ENCODE peak calls at places on chromosome 19, in four cellular contexts. A is GM12878, V is HepG2, P is K562. Y is an unnamed sample.

GRCh38 chr19:19453129-19453461 is 47.6 kb downstream of the GATAD2A start:
- DNase-seq in A (no peak), V (no peak), P (no peak), Y (no peak)

GRCh38 chr19:6674868-6675305 is 4.9 kb upstream of the TNFSF14 start:
- DNase-seq in A (peak), V (no peak), P (peak), Y (no peak)

GRCh38 chr19:16714702-16715294 is 4.8 kb upstream of the NWD1 start:
- DNase-seq in A (peak), V (peak), P (peak), Y (peak)

GRCh38 chr19:41226053-41226873 is 7.2 kb downstream of the AXL start:
- DNase-seq in A (no peak), V (peak), P (peak), Y (peak)

GRCh38 chr19:38838208-38838985 is 6.8 kb upstream of the ECH1 start:
- DNase-seq in A (no peak), V (no peak), P (no peak), Y (no peak)

GRCh38 chr19:2491130-2491801 is 15.3 kb downstream of the GADD45B start:
- DNase-seq in A (no peak), V (no peak), P (no peak), Y (no peak)

GRCh38 chr19:3467437-3468198 is 12.7 kb downstream of the SMIM24 start:
- DNase-seq in A (no peak), V (no peak), P (peak), Y (no peak)

GRCh38 chr19:54207908-54208783 is 7.5 kb downstream of the RPS9 start:
- DNase-seq in A (peak), V (peak), P (peak), Y (no peak)

GRCh38 chr19:2246801-2247361 is 2.2 kb upstream of the AMH start:
- DNase-seq in A (no peak), V (no peak), P (no peak), Y (no peak)

GRCh38 chr19:14053032-14053431 is 8.8 kb downstream of the PALM3 start:
- DNase-seq in A (no peak), V (no peak), P (no peak), Y (no peak)

GRCh38 chr19:4763021-4763420 is 28.5 kb upstream of the FEM1A start:
- DNase-seq in A (no peak), V (no peak), P (no peak), Y (no peak)

GRCh38 chr19:7682175-7682855 is 1.7 kb downstream of the TRAPPC5 start:
- DNase-seq in A (no peak), V (no peak), P (no peak), Y (no peak)

GRCh38 chr19:55986487-55986886 is at the start of gene NLRP5:
- DNase-seq in A (no peak), V (no peak), P (peak), Y (no peak)

GRCh38 chr19:32570081-32570785 is 10.8 kb upstream of the PDCD5 start:
- DNase-seq in A (no peak), V (peak), P (peak), Y (peak)

GRCh38 chr19:45470147-45471081 is 2.6 kb downstream of the FOSB start:
- DNase-seq in A (no peak), V (no peak), P (peak), Y (no peak)

GRCh38 chr19:45876411-45877197 is 9.3 kb downstream of the IRF2BP1 start:
- DNase-seq in A (no peak), V (peak), P (peak), Y (no peak)

GRCh38 chr19:7417671-7418324 is 69.1 kb downstream of the ARHGEF18 start:
- DNase-seq in A (no peak), V (no peak), P (peak), Y (no peak)

GRCh38 chr19:16225279-16226183 is 27.8 kb downstream of the AP1M1 start:
- DNase-seq in A (no peak), V (no peak), P (no peak), Y (no peak)

GRCh38 chr19:34188388-34188787 is 16.1 kb downstream of the LSM14A start:
- DNase-seq in A (no peak), V (no peak), P (no peak), Y (no peak)

GRCh38 chr19:30070970-30071632 is 129.1 kb downstream of the URI1 start:
- DNase-seq in A (no peak), V (no peak), P (no peak), Y (no peak)

GRCh38 chr19:45752639-45753038 is 16.4 kb downstream of the SIX5 start:
- DNase-seq in A (no peak), V (no peak), P (no peak), Y (no peak)

GRCh38 chr19:38745316-38745715 is 1.0 kb upstream of the CAPN12 start:
- DNase-seq in A (no peak), V (no peak), P (no peak), Y (no peak)

GRCh38 chr19:3234800-3235199 is 10.3 kb downstream of the CELF5 start:
- DNase-seq in A (no peak), V (no peak), P (peak), Y (peak)

GRCh38 chr19:46718157-46718933 is 1.4 kb upstream of the PRKD2 start:
- DNase-seq in A (peak), V (no peak), P (peak), Y (no peak)

GRCh38 chr19:10315335-10316214 is at the start of gene FDX2:
- DNase-seq in A (peak), V (peak), P (peak), Y (peak)
- TF ChIP-seq SP1 in A (no peak), V (peak), P (no peak), Y (no peak)

GRCh38 chr19:48565090-48565489 is 13.1 kb downstream of the SULT2B1 start:
- DNase-seq in A (no peak), V (peak), P (peak), Y (no peak)

GRCh38 chr19:48571378-48572162 is 19.6 kb downstream of the SULT2B1 start:
- DNase-seq in A (no peak), V (peak), P (no peak), Y (no peak)

GRCh38 chr19:48568345-48568886 is 16.4 kb downstream of the SULT2B1 start:
- DNase-seq in A (no peak), V (peak), P (peak), Y (no peak)

GRCh38 chr19:48573163-48573505 is 21.2 kb downstream of the SULT2B1 start:
- DNase-seq in A (no peak), V (peak), P (no peak), Y (no peak)

GRCh38 chr19:48569814-48570213 is 17.8 kb downstream of the SULT2B1 start:
- DNase-seq in A (no peak), V (no peak), P (no peak), Y (no peak)
- TF ChIP-seq TARDBP in A (no peak), V (no peak), P (no peak), Y (no peak)

DNA sequence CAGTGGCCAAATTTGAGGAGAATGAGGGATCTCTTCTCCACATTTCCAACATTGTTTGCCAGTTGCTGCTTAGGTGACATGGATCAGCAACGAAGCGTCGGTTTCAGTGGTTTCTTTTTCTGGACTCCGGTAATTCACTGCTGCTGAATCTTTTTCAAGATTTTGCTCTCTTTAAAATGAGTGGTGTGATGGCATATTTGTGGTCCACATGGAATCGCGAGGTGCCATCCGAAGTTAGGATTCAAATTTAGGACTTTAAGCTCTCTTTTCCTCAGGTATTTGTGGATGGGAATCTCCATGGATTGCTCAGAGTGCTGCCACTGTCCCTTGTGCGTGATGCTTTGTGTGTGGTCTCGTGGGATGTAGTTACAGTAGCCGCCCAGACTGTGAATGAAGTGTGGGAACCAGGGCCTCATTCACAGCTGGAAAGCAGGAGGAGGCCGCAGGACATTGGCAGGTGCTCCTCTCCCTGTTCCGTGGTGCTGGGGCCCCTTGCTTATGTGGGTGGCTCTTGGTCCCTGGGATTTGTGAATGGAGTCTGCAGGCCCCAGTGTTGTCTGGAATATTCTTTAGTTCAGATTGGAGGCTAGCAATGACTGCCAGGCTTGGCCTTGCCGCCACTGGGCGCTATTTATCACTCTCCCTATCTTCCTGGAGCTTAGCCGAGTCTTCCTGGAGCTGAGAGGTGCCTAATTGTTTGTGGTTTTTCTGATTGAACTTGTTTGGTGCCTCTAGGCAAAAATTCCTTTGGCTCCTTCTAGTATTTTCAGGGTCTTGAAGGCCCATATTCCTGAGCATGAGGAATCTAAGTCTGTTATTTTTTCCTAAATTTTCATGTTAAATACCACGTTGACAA is 1.5 kb downstream of the ILF3 start:
- DNase-seq in A (no peak), V (peak), P (peak), Y (no peak)
- TF ChIP-seq SP1 in A (no peak), V (no peak), P (peak), Y (no peak)

DNA sequence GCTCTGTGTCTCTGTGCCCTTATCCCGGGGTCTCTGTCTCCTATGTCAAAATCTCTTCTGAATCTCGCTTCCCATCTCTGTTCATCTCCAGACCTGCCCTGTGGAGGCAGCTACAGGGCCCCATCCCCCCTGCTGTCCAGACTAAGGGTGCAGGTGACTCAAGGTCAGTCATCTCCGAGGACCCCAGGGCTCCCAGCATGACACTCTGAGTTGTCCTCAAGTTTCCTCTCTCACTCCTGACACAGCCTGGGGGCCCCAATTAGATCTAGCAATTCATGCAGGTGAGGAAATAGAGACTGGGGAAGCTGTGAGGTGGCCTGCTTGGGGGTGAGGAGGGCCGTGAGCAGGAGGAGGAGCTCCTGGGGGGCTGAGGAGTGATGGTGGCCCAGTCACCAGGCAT is 2.1 kb upstream of the CNFN start:
- DNase-seq in A (no peak), V (no peak), P (no peak), Y (no peak)
- TF ChIP-seq TARDBP in A (no peak), V (no peak), P (no peak), Y (no peak)

GRCh38 chr19:18321729-18322091 is 1.2 kb downstream of the LSM4 start:
- DNase-seq in A (no peak), V (no peak), P (peak), Y (no peak)

GRCh38 chr19:18322318-18322758 is 538 bp downstream of the LSM4 start:
- DNase-seq in A (no peak), V (peak), P (peak), Y (no peak)

GRCh38 chr19:18322759-18323460 is at the start of gene LSM4:
- DNase-seq in A (peak), V (peak), P (peak), Y (peak)

GRCh38 chr19:18319591-18320135 is 3.2 kb downstream of the LSM4 start:
- DNase-seq in A (no peak), V (peak), P (no peak), Y (no peak)

GRCh38 chr19:18320865-18321728 is 1.8 kb downstream of the LSM4 start:
- DNase-seq in A (no peak), V (no peak), P (no peak), Y (no peak)
- TF ChIP-seq SP1 in A (no peak), V (no peak), P (no peak), Y (no peak)

GRCh38 chr19:43731346-43731745 is 15.5 kb downstream of the IRGC start:
- DNase-seq in A (no peak), V (no peak), P (no peak), Y (no peak)
- TF ChIP-seq TARDBP in A (no peak), V (no peak), P (no peak), Y (no peak)

DNA sequence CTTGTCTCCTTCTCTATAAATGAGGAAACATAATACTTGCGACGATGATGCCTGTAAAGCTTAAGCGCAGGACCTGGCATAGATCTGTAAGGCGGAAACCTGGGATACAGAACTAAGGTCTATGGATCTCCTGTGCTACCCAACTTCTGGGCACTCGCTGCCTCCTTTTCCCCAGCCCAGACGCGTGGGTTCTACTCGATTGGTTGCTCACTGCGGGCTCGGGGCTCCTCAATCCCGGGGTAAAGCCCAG is 616 bp upstream of the PSMC4 start:
- DNase-seq in A (peak), V (no peak), P (no peak), Y (no peak)
- TF ChIP-seq SP1 in A (no peak), V (no peak), P (no peak), Y (no peak)

GRCh38 chr19:52670046-52670445 is 31.9 kb upstream of the ZNF83 start:
- DNase-seq in A (no peak), V (no peak), P (no peak), Y (no peak)
- TF ChIP-seq TARDBP in A (no peak), V (no peak), P (no peak), Y (no peak)

GRCh38 chr19:1074512-1075283 is 7.7 kb downstream of the ARHGAP45 start:
- DNase-seq in A (no peak), V (no peak), P (peak), Y (no peak)
- TF ChIP-seq SP1 in A (no peak), V (no peak), P (no peak), Y (no peak)

Y was measured in HEK293T.